ENCODE peak calls at places on chromosome 4, in seven cellular contexts. P, I, B, L, X, T and N are unnamed samples.
A peak's percentile ranks its signal among the peaks of the same experiment; 100 is the strongest.

GRCh38 chr4:162952232-162952631 is 214.5 kb downstream of the NAF1 start:
- DNase-seq in P (no peak), I (no peak), B (no peak), L (no peak), X (no peak), T (no peak), N (no peak)

GRCh38 chr4:151329217-151330007 is 4.0 kb upstream of the SH3D19 start:
- DNase-seq in P (no peak), I (no peak), B (no peak), L (no peak), X (no peak), T (no peak), N (no peak)

GRCh38 chr4:19806865-19807264 is 444.8 kb upstream of the SLIT2 start:
- DNase-seq in P (no peak), I (no peak), B (no peak), L (no peak), X (no peak), T (no peak), N (no peak)

GRCh38 chr4:156888762-156889161 is 82.8 kb downstream of the PDGFC start:
- DNase-seq in P (no peak), I (no peak), B (no peak), L (no peak), X (no peak), T (no peak), N (no peak)

GRCh38 chr4:1035510-1035909 is 24.1 kb downstream of the FGFRL1 start:
- DNase-seq in P (no peak), I (no peak), B (no peak), L (peak; percentile 84), X (no peak), T (no peak), N (peak; percentile 93)

GRCh38 chr4:143352720-143353119 is 16.0 kb downstream of the GAB1 start:
- DNase-seq in P (no peak), I (no peak), B (no peak), L (no peak), X (no peak), T (no peak), N (no peak)

GRCh38 chr4:21490682-21491081 is 457.9 kb downstream of the KCNIP4 start:
- DNase-seq in P (no peak), I (no peak), B (no peak), L (no peak), X (peak; percentile 51), T (no peak), N (no peak)

GRCh38 chr4:183873389-183874185 is 31.5 kb upstream of the STOX2 start:
- DNase-seq in P (no peak), I (no peak), B (no peak), L (no peak), X (no peak), T (no peak), N (no peak)

GRCh38 chr4:173318648-173319211 is 15.4 kb downstream of the HMGB2 start:
- DNase-seq in P (no peak), I (no peak), B (peak; percentile 51), L (no peak), X (peak; percentile 35), T (no peak), N (no peak)

GRCh38 chr4:114019972-114020358 is 40.5 kb upstream of the ARSJ start:
- DNase-seq in P (no peak), I (no peak), B (no peak), L (no peak), X (no peak), T (no peak), N (no peak)

GRCh38 chr4:24965627-24966026 is 52.8 kb upstream of the CCDC149 start:
- DNase-seq in P (peak; percentile 54), I (no peak), B (no peak), L (no peak), X (peak; percentile 72), T (no peak), N (no peak)

DNA sequence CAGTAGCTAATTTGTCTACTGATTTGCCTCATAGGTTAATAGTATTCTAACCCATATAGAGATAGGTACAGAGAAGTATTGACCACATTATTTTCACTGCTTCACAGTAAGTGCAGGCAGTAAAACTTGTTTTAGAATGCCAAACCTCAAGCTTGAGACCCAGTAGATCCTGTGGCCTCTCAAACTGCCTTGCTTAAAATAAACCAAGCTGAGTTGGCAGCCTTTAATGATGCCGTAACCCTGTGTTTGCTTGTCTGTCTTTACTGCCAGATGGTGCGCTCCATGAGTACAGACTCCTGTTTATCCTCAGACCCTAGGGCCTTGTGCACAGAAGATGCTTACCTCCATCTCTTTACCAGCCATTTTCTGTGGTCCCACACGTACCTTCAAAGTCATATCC is 50.8 kb downstream of the ANXA3 start:
- DNase-seq in P (no peak), I (no peak), B (peak; percentile 44), L (no peak), X (no peak), T (no peak), N (no peak)
- H3K27ac ChIP-seq in P (no peak overlapping the region), I (no peak overlapping the region), B (no peak overlapping the region), L (no peak overlapping the region), X (no peak overlapping the region), T (no peak overlapping the region), N (no peak overlapping the region)

DNA sequence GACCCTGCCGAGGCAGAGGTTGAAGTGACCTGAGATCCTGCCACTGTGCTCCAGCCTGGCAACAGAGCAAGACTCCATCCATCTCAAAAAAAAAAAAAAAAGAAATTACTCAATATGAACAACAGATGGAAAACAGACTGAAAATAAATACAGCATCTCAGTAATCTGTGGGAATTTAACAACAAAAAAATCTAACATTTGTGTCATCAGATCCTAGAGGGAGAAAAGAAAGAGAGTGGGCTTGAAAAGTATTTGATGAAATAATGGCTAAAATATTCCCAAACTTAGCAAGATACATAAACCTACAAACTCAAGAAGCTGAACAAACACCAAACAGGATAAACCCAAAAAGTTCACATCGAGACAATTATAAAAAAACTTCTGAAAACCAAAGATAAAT is 84.7 kb downstream of the CENPC start:
- DNase-seq in P (no peak), I (no peak), B (no peak), L (no peak), X (no peak), T (no peak), N (no peak)
- H3K27ac ChIP-seq in P (no peak overlapping the region), I (no peak overlapping the region), B (no peak overlapping the region), L (no peak overlapping the region), X (no peak overlapping the region), T (no peak overlapping the region), N (no peak overlapping the region)

GRCh38 chr4:38235338-38235737 is 275.1 kb downstream of the PTTG2 start:
- DNase-seq in P (no peak), I (no peak), B (no peak), L (no peak), X (no peak), T (peak; percentile 45), N (no peak)

GRCh38 chr4:38236003-38236402 is 275.8 kb downstream of the PTTG2 start:
- DNase-seq in P (no peak), I (no peak), B (no peak), L (no peak), X (no peak), T (peak; percentile 86), N (no peak)

GRCh38 chr4:38233727-38234478 is 273.7 kb downstream of the PTTG2 start:
- DNase-seq in P (no peak), I (peak; percentile 70), B (no peak), L (no peak), X (no peak), T (peak; percentile 42), N (no peak)

GRCh38 chr4:38237139-38237538 is 276.9 kb downstream of the PTTG2 start:
- DNase-seq in P (no peak), I (no peak), B (no peak), L (no peak), X (peak; percentile 3), T (no peak), N (no peak)

DNA sequence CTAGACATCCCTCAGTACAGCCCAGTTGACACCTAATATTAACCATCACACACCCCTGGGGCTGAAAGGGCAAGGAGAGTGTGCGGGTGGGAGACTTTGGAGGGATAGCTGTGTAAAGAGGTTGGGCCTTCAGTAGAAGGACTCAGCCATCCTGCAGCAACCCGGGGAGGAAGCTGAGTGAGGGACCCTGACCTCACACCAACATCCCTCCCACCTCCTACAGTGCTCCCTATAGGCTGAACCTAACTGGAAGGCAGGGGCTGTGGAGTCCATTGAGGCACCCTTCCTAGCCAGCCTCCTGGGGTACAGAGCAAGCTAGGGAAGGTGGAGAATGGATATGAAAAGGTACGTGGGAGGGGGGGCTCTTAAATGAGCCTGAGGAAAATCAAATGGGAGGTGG is 276.3 kb downstream of the PTTG2 start:
- DNase-seq in P (no peak), I (no peak), B (no peak), L (no peak), X (no peak), T (peak; percentile 74), N (no peak)
- H3K27ac ChIP-seq in P (no peak overlapping the region), I (no peak overlapping the region), B (no peak overlapping the region), L (no peak overlapping the region), X (no peak overlapping the region), T (no peak overlapping the region), N (no peak overlapping the region)

GRCh38 chr4:168654206-168655174 is 157.6 kb downstream of the PALLD start:
- DNase-seq in P (no peak), I (no peak), B (peak; percentile 33), L (no peak), X (peak; percentile 37), T (no peak), N (no peak)
- H3K27ac ChIP-seq in P (no peak overlapping the region), I (no peak overlapping the region), B (no peak overlapping the region), L (no peak overlapping the region), X (no peak overlapping the region), T (no peak overlapping the region), N (no peak overlapping the region)

GRCh38 chr4:169659736-169660670 is 39.6 kb downstream of the CLCN3 start:
- DNase-seq in P (peak; percentile 93), I (peak; percentile 55), B (no peak), L (no peak), X (peak; percentile 87), T (no peak), N (no peak)

GRCh38 chr4:169660929-169661328 is 40.6 kb downstream of the CLCN3 start:
- DNase-seq in P (peak; percentile 59), I (no peak), B (no peak), L (no peak), X (no peak), T (no peak), N (no peak)

GRCh38 chr4:169658970-169659735 is 38.8 kb downstream of the CLCN3 start:
- DNase-seq in P (peak; percentile 51), I (no peak), B (no peak), L (no peak), X (no peak), T (no peak), N (no peak)

GRCh38 chr4:169657470-169658107 is 37.2 kb downstream of the CLCN3 start:
- DNase-seq in P (peak; percentile 47), I (no peak), B (no peak), L (no peak), X (no peak), T (no peak), N (no peak)

DNA sequence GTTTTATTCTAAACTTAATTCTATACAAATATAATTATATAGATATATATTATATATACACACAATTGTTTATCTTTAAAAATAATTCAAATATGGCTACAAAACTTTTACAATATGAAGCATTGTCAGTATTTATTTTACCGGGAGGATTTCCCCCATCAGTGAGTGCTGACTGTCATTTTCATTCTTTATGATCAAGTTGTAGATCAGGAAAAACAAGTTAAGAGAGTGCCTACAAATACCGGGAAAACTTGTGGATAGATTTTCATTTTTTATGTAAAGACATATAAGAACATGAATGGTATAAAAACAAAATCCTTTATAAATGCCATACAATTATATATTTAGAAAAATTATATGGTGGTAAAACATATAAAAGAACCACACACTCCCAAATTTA is 37.8 kb downstream of the CLCN3 start:
- DNase-seq in P (peak; percentile 40), I (no peak), B (no peak), L (no peak), X (no peak), T (no peak), N (no peak)
- H3K27ac ChIP-seq in P (peak overlapping the region; percentile 98), I (no peak overlapping the region), B (no peak overlapping the region), L (no peak overlapping the region), X (no peak overlapping the region), T (no peak overlapping the region), N (no peak overlapping the region)

GRCh38 chr4:148800943-148801342 is 358.7 kb upstream of the NR3C2 start:
- DNase-seq in P (no peak), I (no peak), B (no peak), L (no peak), X (no peak), T (no peak), N (no peak)
- H3K27ac ChIP-seq in P (no peak overlapping the region), I (no peak overlapping the region), B (no peak overlapping the region), L (no peak overlapping the region), X (no peak overlapping the region), T (no peak overlapping the region), N (no peak overlapping the region)